ENCODE peak calls at places on chromosomes 3 and 15, in seven cellular contexts. One of them, this sample, is unnamed.
A peak's percentile ranks its signal among the peaks of the same experiment; 100 is the strongest.

GRCh38 chr15:99556010-99556409 is 9.8 kb upstream of the MEF2A start:
- ATAC-seq in Panc1: no peak
- ATAC-seq in upper lobe of left lung: no peak
- ATAC-seq in GM23338: no peak
- ATAC-seq in HepG2: no peak
- ATAC-seq in K562: no peak
- ATAC-seq in HCT116: no peak
- ATAC-seq in this sample: no peak

GRCh38 chr3:99659965-99660364 is 21.6 kb downstream of the COL8A1 start:
- ATAC-seq in Panc1: no peak
- ATAC-seq in K562: no peak
- ATAC-seq in HCT116: no peak
- ATAC-seq in HepG2: no peak
- ATAC-seq in GM23338: no peak
- ATAC-seq in upper lobe of left lung: peak; percentile 50
- ATAC-seq in this sample: peak; percentile 52

GRCh38 chr15:26631894-26632293 is 141.0 kb downstream of the GABRB3 start:
- ATAC-seq in HCT116: no peak
- ATAC-seq in GM23338: peak; percentile 16
- ATAC-seq in Panc1: no peak
- ATAC-seq in K562: no peak
- ATAC-seq in HepG2: no peak
- ATAC-seq in upper lobe of left lung: no peak
- ATAC-seq in this sample: no peak

GRCh38 chr15:90638963-90639362 is 78.2 kb upstream of the BLM start:
- ATAC-seq in K562: peak; percentile 35
- ATAC-seq in GM23338: peak; percentile 61
- ATAC-seq in HepG2: no peak
- ATAC-seq in Panc1: no peak
- ATAC-seq in upper lobe of left lung: no peak
- ATAC-seq in HCT116: peak; percentile 59
- ATAC-seq in this sample: no peak

GRCh38 chr15:88202231-88202630 is 54.3 kb downstream of the NTRK3 start:
- ATAC-seq in Panc1: no peak
- ATAC-seq in HepG2: no peak
- ATAC-seq in HCT116: no peak
- ATAC-seq in K562: no peak
- ATAC-seq in upper lobe of left lung: peak; percentile 59
- ATAC-seq in GM23338: no peak
- ATAC-seq in this sample: no peak

GRCh38 chr15:36501063-36501678 is 78.3 kb upstream of the CDIN1 start:
- ATAC-seq in upper lobe of left lung: peak; percentile 58
- ATAC-seq in K562: peak; percentile 95
- ATAC-seq in HCT116: peak; percentile 100
- ATAC-seq in GM23338: peak; percentile 98
- ATAC-seq in HepG2: peak; percentile 98
- ATAC-seq in Panc1: peak; percentile 99
- ATAC-seq in this sample: peak; percentile 63

GRCh38 chr15:64623347-64624024 is 151.9 kb downstream of the RBPMS2 start:
- ATAC-seq in Panc1: no peak
- ATAC-seq in K562: no peak
- ATAC-seq in HepG2: no peak
- ATAC-seq in upper lobe of left lung: no peak
- ATAC-seq in GM23338: no peak
- ATAC-seq in HCT116: no peak
- ATAC-seq in this sample: no peak

GRCh38 chr15:88104357-88104756 is 152.2 kb downstream of the NTRK3 start:
- ATAC-seq in K562: no peak
- ATAC-seq in upper lobe of left lung: no peak
- ATAC-seq in Panc1: no peak
- ATAC-seq in HCT116: no peak
- ATAC-seq in HepG2: no peak
- ATAC-seq in GM23338: no peak
- ATAC-seq in this sample: no peak

GRCh38 chr15:89200182-89200581 is 21.2 kb downstream of the RLBP1 start:
- ATAC-seq in Panc1: no peak
- ATAC-seq in GM23338: peak; percentile 12
- ATAC-seq in upper lobe of left lung: no peak
- ATAC-seq in K562: no peak
- ATAC-seq in HCT116: no peak
- ATAC-seq in HepG2: no peak
- ATAC-seq in this sample: no peak

GRCh38 chr3:32877598-32877997 is 59.8 kb downstream of the TRIM71 start:
- ATAC-seq in Panc1: no peak
- ATAC-seq in GM23338: no peak
- ATAC-seq in HepG2: no peak
- ATAC-seq in HCT116: no peak
- ATAC-seq in K562: no peak
- ATAC-seq in upper lobe of left lung: no peak
- ATAC-seq in this sample: no peak

GRCh38 chr3:32870373-32871091 is 52.7 kb downstream of the TRIM71 start:
- ATAC-seq in HCT116: no peak
- ATAC-seq in HepG2: no peak
- ATAC-seq in Panc1: no peak
- ATAC-seq in upper lobe of left lung: no peak
- ATAC-seq in K562: no peak
- ATAC-seq in GM23338: peak; percentile 12
- ATAC-seq in this sample: no peak

GRCh38 chr3:32876920-32877319 is 59.1 kb downstream of the TRIM71 start:
- ATAC-seq in Panc1: no peak
- ATAC-seq in upper lobe of left lung: no peak
- ATAC-seq in HCT116: no peak
- ATAC-seq in GM23338: no peak
- ATAC-seq in HepG2: no peak
- ATAC-seq in K562: no peak
- ATAC-seq in this sample: no peak

GRCh38 chr3:32872487-32873382 is 54.9 kb downstream of the TRIM71 start:
- ATAC-seq in upper lobe of left lung: peak; percentile 70
- ATAC-seq in Panc1: peak; percentile 26
- ATAC-seq in HCT116: no peak
- ATAC-seq in HepG2: peak; percentile 15
- ATAC-seq in GM23338: peak; percentile 4
- ATAC-seq in K562: no peak
- ATAC-seq in this sample: peak; percentile 93

DNA sequence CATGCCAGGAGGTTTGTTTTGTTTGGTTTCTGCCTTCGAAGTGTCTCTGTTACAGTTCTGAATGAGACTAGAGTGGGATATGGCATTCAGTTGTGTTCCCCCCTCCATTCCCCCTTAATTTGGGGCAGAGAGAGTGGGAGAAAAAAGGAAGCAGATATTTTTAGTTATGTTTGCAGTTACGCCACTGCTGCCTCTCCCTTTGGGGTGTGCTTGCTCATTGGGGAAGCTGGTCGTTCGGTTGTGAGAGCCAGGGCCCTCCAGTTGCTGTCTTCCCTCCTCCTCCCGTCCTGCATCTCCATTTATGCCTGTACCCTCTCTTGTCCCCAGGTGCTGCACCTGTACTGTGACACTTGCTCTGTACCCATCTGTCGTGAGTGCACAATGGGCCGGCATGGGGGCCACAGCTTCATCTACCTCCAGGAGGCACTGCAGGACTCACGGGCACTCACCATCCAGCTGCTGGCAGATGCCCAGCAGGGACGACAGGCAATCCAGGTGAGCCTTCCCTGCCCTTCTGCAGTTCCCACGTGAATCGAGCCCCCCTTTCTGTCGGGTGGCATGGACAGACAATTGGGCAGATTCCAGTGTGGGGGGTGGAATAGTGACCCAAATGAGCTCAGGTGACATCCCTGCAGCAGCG is 55.8 kb downstream of the TRIM71 start:
- ATAC-seq in upper lobe of left lung: no peak
- ATAC-seq in GM23338: peak; percentile 1
- ATAC-seq in Panc1: peak; percentile 30
- ATAC-seq in HepG2: peak; percentile 40
- ATAC-seq in HCT116: peak; percentile 55
- ATAC-seq in K562: peak; percentile 44
- ATAC-seq in this sample: no peak
- TF ChIP-seq POLR2AphosphoS5 in upper lobe of left lung: no peak
- TF ChIP-seq POLR2AphosphoS5 in GM23338: peak; percentile 20
- TF ChIP-seq POLR2AphosphoS5 in Panc1: no peak
- TF ChIP-seq POLR2AphosphoS5 in HepG2: no peak
- TF ChIP-seq POLR2AphosphoS5 in HCT116: no peak
- TF ChIP-seq POLR2AphosphoS5 in K562: no peak
- TF ChIP-seq POLR2AphosphoS5 in this sample: no peak

GRCh38 chr3:104584702-104585101 is 782.0 kb upstream of the ALCAM start:
- ATAC-seq in HCT116: no peak
- ATAC-seq in upper lobe of left lung: no peak
- ATAC-seq in GM23338: no peak
- ATAC-seq in Panc1: no peak
- ATAC-seq in HepG2: no peak
- ATAC-seq in K562: no peak
- ATAC-seq in this sample: no peak
- TF ChIP-seq POLR2AphosphoS5 in HCT116: no peak
- TF ChIP-seq POLR2AphosphoS5 in upper lobe of left lung: no peak
- TF ChIP-seq POLR2AphosphoS5 in GM23338: no peak
- TF ChIP-seq POLR2AphosphoS5 in Panc1: no peak
- TF ChIP-seq POLR2AphosphoS5 in HepG2: no peak
- TF ChIP-seq POLR2AphosphoS5 in K562: no peak
- TF ChIP-seq POLR2AphosphoS5 in this sample: no peak

GRCh38 chr3:1611824-1612223 is 486.8 kb upstream of the CNTN4 start:
- ATAC-seq in K562: no peak
- ATAC-seq in Panc1: no peak
- ATAC-seq in HCT116: no peak
- ATAC-seq in GM23338: no peak
- ATAC-seq in HepG2: no peak
- ATAC-seq in upper lobe of left lung: no peak
- ATAC-seq in this sample: no peak

GRCh38 chr3:1613962-1614361 is 484.7 kb upstream of the CNTN4 start:
- ATAC-seq in upper lobe of left lung: no peak
- ATAC-seq in HCT116: no peak
- ATAC-seq in Panc1: no peak
- ATAC-seq in K562: no peak
- ATAC-seq in GM23338: no peak
- ATAC-seq in HepG2: no peak
- ATAC-seq in this sample: no peak

GRCh38 chr3:1609416-1609815 is 489.2 kb upstream of the CNTN4 start:
- ATAC-seq in HCT116: no peak
- ATAC-seq in upper lobe of left lung: no peak
- ATAC-seq in K562: no peak
- ATAC-seq in Panc1: no peak
- ATAC-seq in GM23338: no peak
- ATAC-seq in HepG2: no peak
- ATAC-seq in this sample: no peak
- TF ChIP-seq POLR2AphosphoS5 in HCT116: no peak
- TF ChIP-seq POLR2AphosphoS5 in upper lobe of left lung: no peak
- TF ChIP-seq POLR2AphosphoS5 in K562: no peak
- TF ChIP-seq POLR2AphosphoS5 in Panc1: no peak
- TF ChIP-seq POLR2AphosphoS5 in GM23338: no peak
- TF ChIP-seq POLR2AphosphoS5 in HepG2: no peak
- TF ChIP-seq POLR2AphosphoS5 in this sample: no peak

DNA sequence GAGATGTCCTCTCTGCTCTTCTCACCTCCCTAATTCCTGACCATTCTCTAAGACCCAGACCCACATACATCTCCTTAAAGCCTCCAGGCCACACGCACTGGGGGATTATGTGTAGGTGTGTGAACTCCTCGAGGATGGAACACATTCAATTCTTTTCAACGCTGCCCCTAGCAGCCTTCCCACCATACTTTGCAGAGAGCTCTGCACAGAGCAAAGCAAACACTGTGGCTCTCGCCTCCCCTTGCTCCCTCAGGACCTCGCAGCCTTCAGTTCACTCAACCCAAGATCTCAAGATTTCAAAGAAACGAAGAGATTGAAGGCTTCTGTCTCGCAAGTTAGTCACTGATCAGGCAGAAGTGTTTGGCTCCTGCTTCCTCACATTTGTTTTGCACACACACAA is 6.0 kb downstream of the ACTC1 start:
- ATAC-seq in HCT116: no peak
- ATAC-seq in Panc1: no peak
- ATAC-seq in HepG2: no peak
- ATAC-seq in upper lobe of left lung: no peak
- ATAC-seq in K562: peak; percentile 32
- ATAC-seq in GM23338: no peak
- ATAC-seq in this sample: no peak
- TF ChIP-seq POLR2AphosphoS5 in HCT116: no peak
- TF ChIP-seq POLR2AphosphoS5 in Panc1: no peak
- TF ChIP-seq POLR2AphosphoS5 in HepG2: no peak
- TF ChIP-seq POLR2AphosphoS5 in upper lobe of left lung: no peak
- TF ChIP-seq POLR2AphosphoS5 in K562: no peak
- TF ChIP-seq POLR2AphosphoS5 in GM23338: no peak
- TF ChIP-seq POLR2AphosphoS5 in this sample: no peak

GRCh38 chr15:93180656-93181055 is 91.6 kb upstream of the RGMA start:
- ATAC-seq in Panc1: peak; percentile 8
- ATAC-seq in K562: no peak
- ATAC-seq in GM23338: peak; percentile 76
- ATAC-seq in HCT116: no peak
- ATAC-seq in upper lobe of left lung: no peak
- ATAC-seq in HepG2: no peak
- ATAC-seq in this sample: no peak

GRCh38 chr15:93179704-93180103 is 90.7 kb upstream of the RGMA start:
- ATAC-seq in Panc1: peak; percentile 52
- ATAC-seq in HepG2: peak; percentile 44
- ATAC-seq in GM23338: peak; percentile 60
- ATAC-seq in HCT116: no peak
- ATAC-seq in K562: peak; percentile 24
- ATAC-seq in upper lobe of left lung: no peak
- ATAC-seq in this sample: no peak

GRCh38 chr15:93180128-93180527 is 91.1 kb upstream of the RGMA start:
- ATAC-seq in upper lobe of left lung: no peak
- ATAC-seq in K562: peak; percentile 18
- ATAC-seq in HepG2: peak; percentile 35
- ATAC-seq in Panc1: peak; percentile 72
- ATAC-seq in HCT116: no peak
- ATAC-seq in GM23338: peak; percentile 27
- ATAC-seq in this sample: no peak

GRCh38 chr15:93178371-93178770 is 89.4 kb upstream of the RGMA start:
- ATAC-seq in K562: peak; percentile 47
- ATAC-seq in HepG2: no peak
- ATAC-seq in upper lobe of left lung: no peak
- ATAC-seq in GM23338: no peak
- ATAC-seq in HCT116: no peak
- ATAC-seq in Panc1: no peak
- ATAC-seq in this sample: no peak

GRCh38 chr15:93179072-93179471 is 90.1 kb upstream of the RGMA start:
- ATAC-seq in upper lobe of left lung: peak; percentile 74
- ATAC-seq in Panc1: peak; percentile 13
- ATAC-seq in HCT116: no peak
- ATAC-seq in K562: no peak
- ATAC-seq in HepG2: peak; percentile 48
- ATAC-seq in GM23338: no peak
- ATAC-seq in this sample: peak; percentile 73
- TF ChIP-seq POLR2AphosphoS5 in upper lobe of left lung: no peak
- TF ChIP-seq POLR2AphosphoS5 in Panc1: no peak
- TF ChIP-seq POLR2AphosphoS5 in HCT116: no peak
- TF ChIP-seq POLR2AphosphoS5 in K562: no peak
- TF ChIP-seq POLR2AphosphoS5 in HepG2: no peak
- TF ChIP-seq POLR2AphosphoS5 in GM23338: no peak
- TF ChIP-seq POLR2AphosphoS5 in this sample: no peak

GRCh38 chr3:177195242-177195940 is 1.9 kb downstream of the TBL1XR1 start:
- ATAC-seq in GM23338: no peak
- ATAC-seq in K562: peak; percentile 25
- ATAC-seq in HCT116: no peak
- ATAC-seq in Panc1: no peak
- ATAC-seq in upper lobe of left lung: no peak
- ATAC-seq in HepG2: no peak
- ATAC-seq in this sample: no peak
- TF ChIP-seq POLR2AphosphoS5 in GM23338: peak; percentile 35
- TF ChIP-seq POLR2AphosphoS5 in K562: no peak
- TF ChIP-seq POLR2AphosphoS5 in HCT116: no peak
- TF ChIP-seq POLR2AphosphoS5 in Panc1: no peak
- TF ChIP-seq POLR2AphosphoS5 in upper lobe of left lung: no peak
- TF ChIP-seq POLR2AphosphoS5 in HepG2: no peak
- TF ChIP-seq POLR2AphosphoS5 in this sample: no peak